ENCODE peak calls at places on chromosome 13, in ten cellular contexts. One of them, this sample, is unnamed.
A peak's percentile ranks its signal among the peaks of the same experiment; 100 is the strongest.

GRCh38 chr13:98144501-98145350 is 1.8 kb downstream of the FARP1 start:
- DNase-seq in breast epithelium: no peak
- DNase-seq in testis: no peak
- DNase-seq in aorta: no peak
- DNase-seq in upper lobe of left lung: peak; percentile 32
- DNase-seq in fibroblast of lung: peak; percentile 77
- DNase-seq in stomach: no peak
- DNase-seq in neural progenitor cell: peak; percentile 81
- DNase-seq in lower lobe of right lung: peak; percentile 50
- DNase-seq in adrenal gland: peak; percentile 44
- DNase-seq in this sample: peak; percentile 80

GRCh38 chr13:34822681-34823080 is 119.4 kb upstream of the NBEA start:
- DNase-seq in adrenal gland: no peak
- DNase-seq in neural progenitor cell: no peak
- DNase-seq in breast epithelium: no peak
- DNase-seq in lower lobe of right lung: no peak
- DNase-seq in upper lobe of left lung: no peak
- DNase-seq in fibroblast of lung: no peak
- DNase-seq in aorta: no peak
- DNase-seq in stomach: no peak
- DNase-seq in testis: no peak
- DNase-seq in this sample: no peak

GRCh38 chr13:29922281-29922821 is 71.9 kb upstream of the UBL3 start:
- DNase-seq in fibroblast of lung: peak; percentile 30
- DNase-seq in lower lobe of right lung: no peak
- DNase-seq in upper lobe of left lung: no peak
- DNase-seq in testis: no peak
- DNase-seq in stomach: no peak
- DNase-seq in neural progenitor cell: no peak
- DNase-seq in breast epithelium: no peak
- DNase-seq in adrenal gland: no peak
- DNase-seq in aorta: no peak
- DNase-seq in this sample: no peak

GRCh38 chr13:93304868-93305613 is 78.4 kb downstream of the GPC6 start:
- DNase-seq in fibroblast of lung: no peak
- DNase-seq in breast epithelium: no peak
- DNase-seq in neural progenitor cell: no peak
- DNase-seq in aorta: no peak
- DNase-seq in stomach: no peak
- DNase-seq in lower lobe of right lung: no peak
- DNase-seq in adrenal gland: no peak
- DNase-seq in upper lobe of left lung: no peak
- DNase-seq in testis: no peak
- DNase-seq in this sample: peak; percentile 56

GRCh38 chr13:80555796-80556195 is 214.9 kb upstream of the SPRY2 start:
- DNase-seq in upper lobe of left lung: no peak
- DNase-seq in aorta: no peak
- DNase-seq in stomach: no peak
- DNase-seq in breast epithelium: no peak
- DNase-seq in lower lobe of right lung: no peak
- DNase-seq in adrenal gland: no peak
- DNase-seq in fibroblast of lung: no peak
- DNase-seq in neural progenitor cell: no peak
- DNase-seq in testis: no peak
- DNase-seq in this sample: no peak

GRCh38 chr13:79937311-79938243 is 403.3 kb downstream of the SPRY2 start:
- DNase-seq in aorta: no peak
- DNase-seq in fibroblast of lung: no peak
- DNase-seq in upper lobe of left lung: no peak
- DNase-seq in adrenal gland: no peak
- DNase-seq in lower lobe of right lung: no peak
- DNase-seq in neural progenitor cell: no peak
- DNase-seq in testis: no peak
- DNase-seq in breast epithelium: no peak
- DNase-seq in stomach: no peak
- DNase-seq in this sample: peak; percentile 35

GRCh38 chr13:113664751-113665581 is 2.1 kb upstream of the GRK1 start:
- DNase-seq in fibroblast of lung: no peak
- DNase-seq in testis: no peak
- DNase-seq in stomach: peak; percentile 78
- DNase-seq in adrenal gland: no peak
- DNase-seq in lower lobe of right lung: peak; percentile 25
- DNase-seq in neural progenitor cell: no peak
- DNase-seq in aorta: peak; percentile 26
- DNase-seq in breast epithelium: peak; percentile 46
- DNase-seq in upper lobe of left lung: peak; percentile 17
- DNase-seq in this sample: peak; percentile 45

GRCh38 chr13:113669231-113669870 is 2.3 kb downstream of the GRK1 start:
- DNase-seq in fibroblast of lung: no peak
- DNase-seq in lower lobe of right lung: peak; percentile 14
- DNase-seq in breast epithelium: peak; percentile 34
- DNase-seq in adrenal gland: no peak
- DNase-seq in stomach: peak; percentile 16
- DNase-seq in testis: no peak
- DNase-seq in neural progenitor cell: no peak
- DNase-seq in upper lobe of left lung: peak; percentile 12
- DNase-seq in aorta: peak; percentile 29
- DNase-seq in this sample: peak; percentile 37

GRCh38 chr13:114285166-114285808 is 3.9 kb downstream of the UPF3A start:
- DNase-seq in breast epithelium: no peak
- DNase-seq in neural progenitor cell: no peak
- DNase-seq in lower lobe of right lung: no peak
- DNase-seq in aorta: no peak
- DNase-seq in fibroblast of lung: no peak
- DNase-seq in adrenal gland: no peak
- DNase-seq in testis: no peak
- DNase-seq in upper lobe of left lung: no peak
- DNase-seq in stomach: no peak
- DNase-seq in this sample: no peak

GRCh38 chr13:112346173-112346898 is 29.8 kb upstream of the SPACA7 start:
- DNase-seq in adrenal gland: no peak
- DNase-seq in neural progenitor cell: peak; percentile 68
- DNase-seq in lower lobe of right lung: no peak
- DNase-seq in fibroblast of lung: no peak
- DNase-seq in breast epithelium: no peak
- DNase-seq in upper lobe of left lung: no peak
- DNase-seq in testis: no peak
- DNase-seq in aorta: no peak
- DNase-seq in stomach: no peak
- DNase-seq in this sample: peak; percentile 80

GRCh38 chr13:101127741-101128353 is 288.5 kb downstream of the NALCN start:
- DNase-seq in breast epithelium: no peak
- DNase-seq in neural progenitor cell: peak; percentile 73
- DNase-seq in stomach: no peak
- DNase-seq in lower lobe of right lung: no peak
- DNase-seq in testis: peak; percentile 43
- DNase-seq in upper lobe of left lung: no peak
- DNase-seq in adrenal gland: peak; percentile 13
- DNase-seq in aorta: no peak
- DNase-seq in fibroblast of lung: peak; percentile 62
- DNase-seq in this sample: no peak

GRCh38 chr13:110458594-110459365 is 102.7 kb downstream of the RAB20 start:
- DNase-seq in testis: no peak
- DNase-seq in fibroblast of lung: no peak
- DNase-seq in stomach: no peak
- DNase-seq in aorta: no peak
- DNase-seq in lower lobe of right lung: no peak
- DNase-seq in neural progenitor cell: no peak
- DNase-seq in upper lobe of left lung: no peak
- DNase-seq in breast epithelium: no peak
- DNase-seq in adrenal gland: no peak
- DNase-seq in this sample: no peak

GRCh38 chr13:110457361-110457760 is 104.2 kb downstream of the RAB20 start:
- DNase-seq in stomach: no peak
- DNase-seq in aorta: no peak
- DNase-seq in lower lobe of right lung: no peak
- DNase-seq in testis: no peak
- DNase-seq in neural progenitor cell: no peak
- DNase-seq in upper lobe of left lung: no peak
- DNase-seq in breast epithelium: no peak
- DNase-seq in adrenal gland: no peak
- DNase-seq in fibroblast of lung: no peak
- DNase-seq in this sample: no peak

GRCh38 chr13:110455941-110456340 is 105.6 kb downstream of the RAB20 start:
- DNase-seq in stomach: peak; percentile 84
- DNase-seq in adrenal gland: peak; percentile 82
- DNase-seq in fibroblast of lung: peak; percentile 70
- DNase-seq in breast epithelium: peak; percentile 72
- DNase-seq in lower lobe of right lung: peak; percentile 86
- DNase-seq in testis: peak; percentile 90
- DNase-seq in neural progenitor cell: peak; percentile 87
- DNase-seq in upper lobe of left lung: peak; percentile 91
- DNase-seq in aorta: peak; percentile 86
- DNase-seq in this sample: peak; percentile 96

GRCh38 chr13:110456550-110456949 is 105.0 kb downstream of the RAB20 start:
- DNase-seq in testis: no peak
- DNase-seq in aorta: no peak
- DNase-seq in fibroblast of lung: no peak
- DNase-seq in neural progenitor cell: no peak
- DNase-seq in breast epithelium: no peak
- DNase-seq in lower lobe of right lung: no peak
- DNase-seq in stomach: no peak
- DNase-seq in adrenal gland: no peak
- DNase-seq in upper lobe of left lung: no peak
- DNase-seq in this sample: no peak

DNA sequence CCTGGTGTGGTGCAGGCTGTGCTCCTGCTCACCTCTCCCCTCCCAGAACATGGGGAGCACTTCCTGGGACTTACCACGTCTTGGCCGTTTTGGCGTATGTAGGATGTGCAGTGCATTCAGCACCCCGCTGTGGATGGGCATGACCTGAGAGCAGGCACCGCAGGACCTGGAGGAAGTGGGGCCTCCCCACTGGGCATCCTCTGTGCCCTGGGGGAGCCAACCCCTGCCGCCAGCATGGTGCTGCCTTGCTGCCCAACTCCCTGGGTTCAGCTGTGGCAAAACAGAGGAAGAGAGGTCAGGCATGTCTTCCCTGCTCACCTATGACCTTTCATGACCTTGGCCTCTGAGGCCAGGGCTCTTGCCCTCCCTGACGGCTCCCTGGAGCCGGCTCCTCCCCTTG is 103.5 kb downstream of the RAB20 start:
- DNase-seq in fibroblast of lung: no peak
- DNase-seq in lower lobe of right lung: no peak
- DNase-seq in adrenal gland: no peak
- DNase-seq in breast epithelium: no peak
- DNase-seq in testis: no peak
- DNase-seq in stomach: no peak
- DNase-seq in neural progenitor cell: no peak
- DNase-seq in aorta: no peak
- DNase-seq in upper lobe of left lung: no peak
- DNase-seq in this sample: no peak
- H3K36me3 ChIP-seq in fibroblast of lung: peaks cover 12% of the 10 kb centered on the region
- H3K36me3 ChIP-seq in lower lobe of right lung: peaks cover 79% of the 10 kb centered on the region
- H3K36me3 ChIP-seq in adrenal gland: peaks cover 11% of the 10 kb centered on the region
- H3K36me3 ChIP-seq in breast epithelium: no peaks in the 10 kb centered on the region
- H3K36me3 ChIP-seq in testis: no peaks in the 10 kb centered on the region
- H3K36me3 ChIP-seq in stomach: peaks cover 73% of the 10 kb centered on the region
- H3K36me3 ChIP-seq in neural progenitor cell: no peaks in the 10 kb centered on the region
- H3K36me3 ChIP-seq in aorta: no peaks in the 10 kb centered on the region
- H3K36me3 ChIP-seq in upper lobe of left lung: peaks cover 86% of the 10 kb centered on the region
- H3K36me3 ChIP-seq in this sample: peaks cover 84% of the 10 kb centered on the region

GRCh38 chr13:37919329-37919880 is 49.8 kb upstream of the TRPC4 start:
- DNase-seq in stomach: no peak
- DNase-seq in adrenal gland: no peak
- DNase-seq in neural progenitor cell: no peak
- DNase-seq in fibroblast of lung: no peak
- DNase-seq in upper lobe of left lung: no peak
- DNase-seq in testis: no peak
- DNase-seq in aorta: no peak
- DNase-seq in lower lobe of right lung: no peak
- DNase-seq in breast epithelium: no peak
- DNase-seq in this sample: no peak
- H3K4me3 ChIP-seq in stomach: no peak overlapping the region
- H3K4me3 ChIP-seq in adrenal gland: no peak overlapping the region
- H3K4me3 ChIP-seq in neural progenitor cell: no peak overlapping the region
- H3K4me3 ChIP-seq in fibroblast of lung: no peak overlapping the region
- H3K4me3 ChIP-seq in upper lobe of left lung: no peak overlapping the region
- H3K4me3 ChIP-seq in testis: no peak overlapping the region
- H3K4me3 ChIP-seq in aorta: no peak overlapping the region
- H3K4me3 ChIP-seq in lower lobe of right lung: no peak overlapping the region
- H3K4me3 ChIP-seq in breast epithelium: peak overlapping the region; percentile 10
- H3K4me3 ChIP-seq in this sample: no peak overlapping the region

GRCh38 chr13:49234741-49235140 is 13.0 kb upstream of the CDADC1 start:
- DNase-seq in neural progenitor cell: no peak
- DNase-seq in breast epithelium: no peak
- DNase-seq in adrenal gland: no peak
- DNase-seq in testis: no peak
- DNase-seq in aorta: no peak
- DNase-seq in lower lobe of right lung: no peak
- DNase-seq in stomach: no peak
- DNase-seq in fibroblast of lung: no peak
- DNase-seq in upper lobe of left lung: no peak
- DNase-seq in this sample: no peak
- H3K36me3 ChIP-seq in neural progenitor cell: no peaks in the 10 kb centered on the region
- H3K36me3 ChIP-seq in breast epithelium: no peaks in the 10 kb centered on the region
- H3K36me3 ChIP-seq in adrenal gland: no peaks in the 10 kb centered on the region
- H3K36me3 ChIP-seq in testis: no peaks in the 10 kb centered on the region
- H3K36me3 ChIP-seq in aorta: no peaks in the 10 kb centered on the region
- H3K36me3 ChIP-seq in lower lobe of right lung: no peaks in the 10 kb centered on the region
- H3K36me3 ChIP-seq in stomach: no peaks in the 10 kb centered on the region
- H3K36me3 ChIP-seq in fibroblast of lung: no peaks in the 10 kb centered on the region
- H3K36me3 ChIP-seq in upper lobe of left lung: no peaks in the 10 kb centered on the region
- H3K36me3 ChIP-seq in this sample: no peaks in the 10 kb centered on the region

DNA sequence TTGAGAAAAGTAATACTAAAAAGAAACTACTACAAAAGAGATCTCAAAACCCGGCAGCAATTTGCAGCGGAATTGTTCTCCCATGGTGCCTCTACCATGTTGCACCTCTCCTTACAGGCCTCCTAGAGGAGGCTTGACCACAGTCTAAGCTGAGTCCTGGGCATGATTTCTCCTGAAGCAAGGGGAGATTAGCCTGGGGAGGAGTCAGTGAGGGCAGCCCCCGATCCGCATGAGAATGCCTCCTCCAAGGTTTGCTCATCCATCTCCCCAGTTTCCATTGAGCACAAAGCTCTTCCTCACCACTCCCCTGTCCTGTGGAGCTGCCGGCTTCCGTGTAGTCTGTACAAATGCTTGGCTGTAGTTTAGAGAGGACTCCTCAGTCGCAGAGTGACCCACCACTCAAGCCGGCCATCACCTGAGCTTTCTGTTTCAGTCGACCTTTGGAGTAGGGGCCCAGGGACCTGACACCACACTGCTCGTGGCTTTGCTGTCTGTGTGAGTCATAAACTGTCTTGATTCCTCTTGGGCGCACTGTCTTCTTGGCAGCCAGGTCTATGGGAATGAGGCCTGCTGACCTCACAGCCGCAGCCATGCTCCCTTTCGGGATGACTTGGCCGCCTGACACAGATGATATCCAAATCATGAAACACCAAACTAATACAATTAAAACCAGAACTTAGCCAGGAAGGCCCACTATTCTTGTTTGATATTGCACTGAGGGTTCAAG is 72.3 kb downstream of the C1QTNF9 start:
- DNase-seq in testis: no peak
- DNase-seq in stomach: no peak
- DNase-seq in adrenal gland: no peak
- DNase-seq in aorta: no peak
- DNase-seq in breast epithelium: no peak
- DNase-seq in lower lobe of right lung: no peak
- DNase-seq in fibroblast of lung: peak; percentile 20
- DNase-seq in neural progenitor cell: peak; percentile 9
- DNase-seq in upper lobe of left lung: no peak
- DNase-seq in this sample: no peak
- H3K4me3 ChIP-seq in testis: no peak overlapping the region
- H3K4me3 ChIP-seq in stomach: no peak overlapping the region
- H3K4me3 ChIP-seq in adrenal gland: no peak overlapping the region
- H3K4me3 ChIP-seq in aorta: no peak overlapping the region
- H3K4me3 ChIP-seq in breast epithelium: no peak overlapping the region
- H3K4me3 ChIP-seq in lower lobe of right lung: no peak overlapping the region
- H3K4me3 ChIP-seq in fibroblast of lung: no peak overlapping the region
- H3K4me3 ChIP-seq in neural progenitor cell: no peak overlapping the region
- H3K4me3 ChIP-seq in upper lobe of left lung: no peak overlapping the region
- H3K4me3 ChIP-seq in this sample: no peak overlapping the region

This sample was measured in endodermal cell.